ENCODE peak calls at places on chromosome 16, in nine cellular contexts. One of them, this sample, is unnamed.

GRCh38 chr16:67814567-67814966 is 7.9 kb downstream of the TSNAXIP1 start:
- DNase-seq in lower lobe of right lung: no peak
- DNase-seq in lower leg skin: no peak
- DNase-seq in thyroid gland: no peak
- DNase-seq in bronchial epithelial cell: no peak
- DNase-seq in effector memory CD4-positive, alpha-beta T cell: no peak
- DNase-seq in astrocyte of the cerebellum: no peak
- DNase-seq in breast epithelium: no peak
- DNase-seq in spleen: no peak
- DNase-seq in this sample: no peak

GRCh38 chr16:87789437-87790277 is 23.9 kb upstream of the KLHDC4 start:
- DNase-seq in astrocyte of the cerebellum: no peak
- DNase-seq in bronchial epithelial cell: peak
- DNase-seq in lower lobe of right lung: no peak
- DNase-seq in lower leg skin: no peak
- DNase-seq in thyroid gland: peak
- DNase-seq in breast epithelium: peak
- DNase-seq in effector memory CD4-positive, alpha-beta T cell: no peak
- DNase-seq in spleen: no peak
- DNase-seq in this sample: no peak

GRCh38 chr16:79808731-79809130 is 208.2 kb upstream of the MAF start:
- DNase-seq in lower leg skin: no peak
- DNase-seq in lower lobe of right lung: no peak
- DNase-seq in thyroid gland: no peak
- DNase-seq in breast epithelium: no peak
- DNase-seq in bronchial epithelial cell: no peak
- DNase-seq in effector memory CD4-positive, alpha-beta T cell: no peak
- DNase-seq in astrocyte of the cerebellum: no peak
- DNase-seq in spleen: no peak
- DNase-seq in this sample: no peak

GRCh38 chr16:66874079-66874775 is 6.1 kb upstream of the PDP2 start:
- DNase-seq in breast epithelium: no peak
- DNase-seq in thyroid gland: peak
- DNase-seq in spleen: no peak
- DNase-seq in bronchial epithelial cell: no peak
- DNase-seq in lower leg skin: no peak
- DNase-seq in lower lobe of right lung: no peak
- DNase-seq in effector memory CD4-positive, alpha-beta T cell: no peak
- DNase-seq in astrocyte of the cerebellum: no peak
- DNase-seq in this sample: no peak

GRCh38 chr16:24515186-24515585 is 24.2 kb upstream of the RBBP6 start:
- DNase-seq in thyroid gland: peak
- DNase-seq in bronchial epithelial cell: no peak
- DNase-seq in lower leg skin: no peak
- DNase-seq in effector memory CD4-positive, alpha-beta T cell: no peak
- DNase-seq in astrocyte of the cerebellum: no peak
- DNase-seq in breast epithelium: no peak
- DNase-seq in spleen: no peak
- DNase-seq in lower lobe of right lung: no peak
- DNase-seq in this sample: no peak

GRCh38 chr16:78890496-78890895 is 710.0 kb downstream of the MAF start:
- DNase-seq in lower lobe of right lung: no peak
- DNase-seq in effector memory CD4-positive, alpha-beta T cell: no peak
- DNase-seq in bronchial epithelial cell: no peak
- DNase-seq in thyroid gland: no peak
- DNase-seq in breast epithelium: no peak
- DNase-seq in astrocyte of the cerebellum: no peak
- DNase-seq in lower leg skin: no peak
- DNase-seq in spleen: no peak
- DNase-seq in this sample: no peak

GRCh38 chr16:58197314-58198012 is 443 bp downstream of the CSNK2A2 start:
- DNase-seq in bronchial epithelial cell: no peak
- DNase-seq in thyroid gland: peak
- DNase-seq in spleen: peak
- DNase-seq in lower lobe of right lung: no peak
- DNase-seq in breast epithelium: no peak
- DNase-seq in lower leg skin: no peak
- DNase-seq in effector memory CD4-positive, alpha-beta T cell: no peak
- DNase-seq in astrocyte of the cerebellum: no peak
- DNase-seq in this sample: no peak

GRCh38 chr16:89581045-89581695 is 5.6 kb downstream of the CPNE7 start:
- DNase-seq in thyroid gland: no peak
- DNase-seq in lower lobe of right lung: no peak
- DNase-seq in breast epithelium: no peak
- DNase-seq in effector memory CD4-positive, alpha-beta T cell: no peak
- DNase-seq in bronchial epithelial cell: peak
- DNase-seq in astrocyte of the cerebellum: peak
- DNase-seq in spleen: no peak
- DNase-seq in lower leg skin: no peak
- DNase-seq in this sample: peak

GRCh38 chr16:58651965-58652348 is 22.3 kb upstream of the CNOT1 start:
- DNase-seq in lower leg skin: no peak
- DNase-seq in thyroid gland: no peak
- DNase-seq in spleen: no peak
- DNase-seq in astrocyte of the cerebellum: no peak
- DNase-seq in lower lobe of right lung: no peak
- DNase-seq in breast epithelium: no peak
- DNase-seq in bronchial epithelial cell: peak
- DNase-seq in effector memory CD4-positive, alpha-beta T cell: no peak
- DNase-seq in this sample: no peak

GRCh38 chr16:31183432-31184428 is 3.8 kb downstream of the FUS start:
- DNase-seq in lower lobe of right lung: no peak
- DNase-seq in astrocyte of the cerebellum: no peak
- DNase-seq in breast epithelium: no peak
- DNase-seq in lower leg skin: no peak
- DNase-seq in effector memory CD4-positive, alpha-beta T cell: no peak
- DNase-seq in thyroid gland: no peak
- DNase-seq in bronchial epithelial cell: no peak
- DNase-seq in spleen: no peak
- DNase-seq in this sample: no peak
- H3K4me3 ChIP-seq in lower lobe of right lung: no peak
- H3K4me3 ChIP-seq in astrocyte of the cerebellum: no peak
- H3K4me3 ChIP-seq in breast epithelium: peak
- H3K4me3 ChIP-seq in lower leg skin: no peak
- H3K4me3 ChIP-seq in effector memory CD4-positive, alpha-beta T cell: no peak
- H3K4me3 ChIP-seq in thyroid gland: no peak
- H3K4me3 ChIP-seq in bronchial epithelial cell: no peak
- H3K4me3 ChIP-seq in spleen: no peak
- H3K4me3 ChIP-seq in this sample: no peak

DNA sequence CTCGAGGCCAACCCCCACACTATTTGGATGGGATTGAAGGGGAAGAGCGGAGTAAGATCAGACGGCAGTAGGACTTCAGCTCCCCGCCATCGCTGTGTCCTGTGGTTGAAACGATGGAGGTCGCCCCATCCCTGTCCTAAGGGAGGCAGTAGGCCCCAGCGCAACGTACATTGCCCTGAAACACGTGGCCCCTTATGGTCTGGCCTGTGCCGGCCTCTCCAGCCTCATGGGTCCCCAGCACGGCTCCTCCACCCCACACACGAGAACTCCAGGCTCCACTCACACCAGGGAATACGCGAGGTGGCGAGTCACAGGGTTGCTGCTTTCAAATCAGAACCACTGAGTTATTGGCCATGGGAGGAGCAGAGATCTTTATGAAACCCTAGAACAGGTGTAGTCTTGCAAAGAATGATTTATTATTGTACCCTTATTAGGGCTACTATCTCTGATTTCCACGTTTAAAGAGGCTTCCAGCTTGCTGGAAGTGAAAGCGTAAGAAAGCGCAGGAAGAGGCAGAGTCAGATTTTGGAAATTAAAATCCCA is 669 bp upstream of the DCTPP1 start:
- DNase-seq in spleen: no peak
- DNase-seq in thyroid gland: no peak
- DNase-seq in bronchial epithelial cell: no peak
- DNase-seq in effector memory CD4-positive, alpha-beta T cell: no peak
- DNase-seq in breast epithelium: no peak
- DNase-seq in lower leg skin: no peak
- DNase-seq in lower lobe of right lung: peak
- DNase-seq in astrocyte of the cerebellum: no peak
- DNase-seq in this sample: no peak
- H3K4me3 ChIP-seq in spleen: peak
- H3K4me3 ChIP-seq in thyroid gland: no peak
- H3K4me3 ChIP-seq in bronchial epithelial cell: no peak
- H3K4me3 ChIP-seq in effector memory CD4-positive, alpha-beta T cell: no peak
- H3K4me3 ChIP-seq in breast epithelium: peak
- H3K4me3 ChIP-seq in lower leg skin: no peak
- H3K4me3 ChIP-seq in lower lobe of right lung: peak
- H3K4me3 ChIP-seq in astrocyte of the cerebellum: no peak
- H3K4me3 ChIP-seq in this sample: peak

DNA sequence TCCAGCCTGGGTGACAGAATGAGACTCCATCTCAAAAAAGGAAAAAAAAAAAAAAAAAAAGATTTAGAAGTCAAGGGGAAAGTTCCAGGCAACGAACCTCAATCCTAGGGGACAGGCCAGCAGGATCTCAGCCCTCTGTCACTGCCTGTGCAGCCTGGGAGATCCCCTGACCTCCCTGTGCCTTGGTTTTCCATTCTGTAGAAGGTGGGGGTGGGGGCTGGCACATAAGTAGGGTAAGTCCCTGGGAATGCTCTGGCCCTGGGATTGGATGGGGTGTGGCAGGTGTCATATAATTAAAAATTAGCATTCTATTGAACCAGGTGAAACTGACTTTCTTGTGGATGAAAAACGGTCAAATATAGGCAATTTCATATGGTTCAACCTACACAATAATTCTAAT is 90.5 kb downstream of the C16orf78 start:
- DNase-seq in spleen: peak
- DNase-seq in breast epithelium: peak
- DNase-seq in effector memory CD4-positive, alpha-beta T cell: no peak
- DNase-seq in bronchial epithelial cell: no peak
- DNase-seq in astrocyte of the cerebellum: no peak
- DNase-seq in lower lobe of right lung: no peak
- DNase-seq in lower leg skin: peak
- DNase-seq in thyroid gland: no peak
- DNase-seq in this sample: no peak
- H3K4me3 ChIP-seq in spleen: no peak
- H3K4me3 ChIP-seq in breast epithelium: no peak
- H3K4me3 ChIP-seq in effector memory CD4-positive, alpha-beta T cell: no peak
- H3K4me3 ChIP-seq in bronchial epithelial cell: no peak
- H3K4me3 ChIP-seq in astrocyte of the cerebellum: no peak
- H3K4me3 ChIP-seq in lower lobe of right lung: no peak
- H3K4me3 ChIP-seq in lower leg skin: no peak
- H3K4me3 ChIP-seq in thyroid gland: no peak
- H3K4me3 ChIP-seq in this sample: no peak

DNA sequence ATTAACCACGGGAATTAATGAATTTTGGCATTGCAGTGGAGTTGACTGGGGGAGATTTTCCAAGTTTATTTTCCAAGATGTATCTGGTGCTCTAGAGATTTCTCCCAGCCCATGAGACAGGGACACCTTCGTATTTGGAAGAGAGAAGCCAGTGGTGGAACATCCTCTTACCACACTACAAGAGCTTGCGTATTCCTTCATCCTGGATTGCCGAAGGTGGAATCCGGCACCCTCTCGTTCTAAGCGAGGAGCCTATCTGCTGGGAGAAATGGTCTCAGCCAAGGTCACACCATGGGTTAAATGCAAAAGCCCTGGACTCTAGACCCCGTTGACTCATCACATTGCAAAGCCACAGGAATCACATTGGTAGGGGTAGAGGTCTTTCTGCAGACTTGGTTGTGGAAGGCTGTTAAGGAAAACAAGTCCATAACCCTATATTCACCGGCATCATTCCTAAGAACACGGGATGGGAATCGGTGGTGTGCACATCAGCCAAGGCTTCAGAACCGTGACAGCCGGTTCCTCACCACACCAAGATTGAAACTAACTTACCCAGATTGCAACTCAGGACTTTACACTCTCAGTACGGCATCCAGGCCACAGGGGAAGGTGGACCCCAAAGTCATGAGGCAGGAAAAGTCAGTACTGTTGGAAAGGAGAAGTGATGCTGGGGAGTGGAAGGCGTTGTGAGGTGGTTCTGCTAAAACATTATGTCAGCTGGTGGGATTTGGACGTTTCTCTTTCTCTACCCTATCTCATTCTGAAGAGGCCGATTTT is 259.8 kb downstream of the CPPED1 start:
- DNase-seq in breast epithelium: no peak
- DNase-seq in effector memory CD4-positive, alpha-beta T cell: no peak
- DNase-seq in astrocyte of the cerebellum: no peak
- DNase-seq in lower leg skin: no peak
- DNase-seq in spleen: no peak
- DNase-seq in bronchial epithelial cell: no peak
- DNase-seq in thyroid gland: no peak
- DNase-seq in lower lobe of right lung: no peak
- DNase-seq in this sample: no peak
- H3K4me3 ChIP-seq in breast epithelium: no peak
- H3K4me3 ChIP-seq in effector memory CD4-positive, alpha-beta T cell: no peak
- H3K4me3 ChIP-seq in astrocyte of the cerebellum: no peak
- H3K4me3 ChIP-seq in lower leg skin: no peak
- H3K4me3 ChIP-seq in spleen: no peak
- H3K4me3 ChIP-seq in bronchial epithelial cell: no peak
- H3K4me3 ChIP-seq in thyroid gland: no peak
- H3K4me3 ChIP-seq in lower lobe of right lung: no peak
- H3K4me3 ChIP-seq in this sample: no peak